ENCODE peak calls at places on chromosome 17, in six cellular contexts. L is thoracic aorta, T is NCI-H1417, B is heart left ventricle, H is NCI-H2081 treated with DMSO at 0.1 percent for 48 hours, W is activated T-cell treated with anti-CD3 and anti-CD28 coated beads for 24 hours. G is an unnamed sample.

GRCh38 chr17:79797492-79798295 is 817 bp upstream of the CBX8 start:
- DNase-seq in B (peak), W (no peak), L (no peak), H (no peak), T (peak), G (peak)

GRCh38 chr17:64320613-64321553 is 57.8 kb upstream of the TEX2 start:
- DNase-seq in W (peak), B (no peak), H (peak), T (peak), L (no peak), G (peak)

GRCh38 chr17:74360993-74361612 is 565 bp downstream of the BTBD17 start:
- DNase-seq in T (peak), W (no peak), L (no peak), H (no peak), B (no peak), G (no peak)

GRCh38 chr17:30333503-30334240 is at the start of gene TMIGD1:
- DNase-seq in H (no peak), W (no peak), B (no peak), L (no peak), T (no peak), G (no peak)

GRCh38 chr17:40224707-40225092 is 5.6 kb downstream of the WIPF2 start:
- DNase-seq in W (no peak), T (no peak), H (no peak), L (peak), B (no peak), G (peak)

GRCh38 chr17:76914937-76915336 is 46.7 kb downstream of the MGAT5B start:
- DNase-seq in W (no peak), B (peak), L (no peak), H (no peak), T (no peak), G (no peak)

GRCh38 chr17:57636985-57637667 is 108.0 kb downstream of the CCDC182 start:
- DNase-seq in T (no peak), L (no peak), H (no peak), W (no peak), B (no peak), G (no peak)

GRCh38 chr17:40560592-40561293 is 4.5 kb downstream of the CCR7 start:
- DNase-seq in B (no peak), H (no peak), T (no peak), W (peak), L (no peak), G (no peak)

GRCh38 chr17:76268015-76268749 is 3.0 kb downstream of the UBALD2 start:
- DNase-seq in B (peak), L (no peak), H (no peak), T (no peak), W (peak), G (peak)

GRCh38 chr17:57670769-57671545 is 74.1 kb downstream of the CCDC182 start:
- DNase-seq in L (no peak), B (no peak), H (no peak), W (no peak), T (no peak), G (no peak)

GRCh38 chr17:76000016-76000754 is 470 bp upstream of the CDK3 start:
- DNase-seq in W (peak), T (no peak), B (peak), H (no peak), L (no peak), G (no peak)

GRCh38 chr17:59311051-59311468 is 20.4 kb upstream of the YPEL2 start:
- DNase-seq in L (no peak), W (no peak), T (peak), B (no peak), H (peak), G (peak)